ENCODE peak calls at places on chromosome 4, in eight cellular contexts. F, Y, A, U, V, R, I and H are unnamed samples.

GRCh38 chr4:11843340-11843739 is 414.6 kb upstream of the HS3ST1 start:
- DNase-seq in F (no peak), Y (no peak), A (no peak), U (no peak), V (no peak), R (no peak), I (no peak), H (no peak)

GRCh38 chr4:183397741-183398297 is 46.6 kb upstream of the CDKN2AIP start:
- DNase-seq in F (no peak), Y (no peak), A (no peak), U (no peak), V (no peak), R (no peak), I (no peak), H (no peak)

GRCh38 chr4:32790803-32791202 is 2070.6 kb downstream of the PCDH7 start:
- DNase-seq in F (no peak), Y (no peak), A (no peak), U (no peak), V (no peak), R (no peak), I (no peak), H (no peak)

GRCh38 chr4:143768007-143768591 is 67.6 kb upstream of the FREM3 start:
- DNase-seq in F (peak), Y (no peak), A (no peak), U (no peak), V (peak), R (no peak), I (no peak), H (no peak)

GRCh38 chr4:88158038-88158359 is 440 bp downstream of the ABCG2 start:
- DNase-seq in F (no peak), Y (no peak), A (no peak), U (no peak), V (no peak), R (no peak), I (no peak), H (no peak)

GRCh38 chr4:129344058-129344457 is 248.1 kb downstream of the C4orf33 start:
- DNase-seq in F (peak), Y (peak), A (peak), U (no peak), V (peak), R (peak), I (no peak), H (peak)

GRCh38 chr4:136314686-136315085 is 1217.6 kb downstream of the PCDH18 start:
- DNase-seq in F (no peak), Y (no peak), A (no peak), U (no peak), V (no peak), R (no peak), I (no peak), H (no peak)

GRCh38 chr4:123599920-123600394 is 203.4 kb downstream of the SPRY1 start:
- DNase-seq in F (no peak), Y (peak), A (peak), U (peak), V (peak), R (peak), I (peak), H (peak)

GRCh38 chr4:94032754-94033153 is 174.9 kb upstream of the SMARCAD1 start:
- DNase-seq in F (no peak), Y (no peak), A (no peak), U (no peak), V (peak), R (no peak), I (no peak), H (peak)

DNA sequence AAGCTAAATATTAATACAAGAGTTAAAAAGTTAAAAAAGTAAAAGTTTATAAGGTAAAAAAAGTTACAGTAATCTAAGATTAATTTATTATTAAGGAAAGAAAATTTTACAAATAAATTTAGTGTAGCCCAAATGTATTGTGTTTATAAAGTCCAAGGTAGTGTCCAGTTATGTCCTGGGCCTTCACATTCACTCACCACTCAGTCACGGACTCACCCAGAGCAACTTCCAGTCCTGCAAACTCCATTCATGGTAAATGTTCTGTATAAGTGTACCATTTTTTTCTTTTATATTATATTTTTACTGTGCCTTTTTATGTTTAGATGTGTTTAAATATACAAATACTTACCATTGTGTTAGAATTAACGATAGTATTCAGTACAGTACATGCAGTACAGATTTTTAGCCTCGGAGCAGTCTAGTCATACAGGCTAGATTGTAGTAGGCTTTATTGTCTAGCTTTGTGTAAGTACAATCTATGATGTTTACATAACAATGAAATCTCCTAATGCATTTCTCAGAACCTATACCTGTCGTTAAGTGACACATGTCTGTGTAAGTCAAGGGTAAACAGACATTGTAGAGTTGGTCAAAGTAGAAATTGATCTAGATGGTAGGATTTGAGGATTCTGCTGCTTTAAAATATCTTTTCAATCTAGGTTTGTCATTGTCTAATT is 197.7 kb downstream of the GC start:
- DNase-seq in F (no peak), Y (no peak), A (no peak), U (no peak), V (no peak), R (no peak), I (no peak), H (no peak)
- H3K4me3 ChIP-seq in F (no peak), Y (no peak), A (no peak), U (no peak), V (no peak), R (no peak), I (no peak), H (no peak)

GRCh38 chr4:56241500-56241899 is 145.8 kb downstream of the AASDH start:
- DNase-seq in F (no peak), Y (no peak), A (no peak), U (no peak), V (no peak), R (no peak), I (no peak), H (no peak)

GRCh38 chr4:56244681-56245080 is 142.6 kb downstream of the AASDH start:
- DNase-seq in F (no peak), Y (no peak), A (no peak), U (no peak), V (no peak), R (no peak), I (no peak), H (no peak)

GRCh38 chr4:56238251-56238650 is 149.0 kb downstream of the AASDH start:
- DNase-seq in F (no peak), Y (no peak), A (no peak), U (no peak), V (no peak), R (no peak), I (no peak), H (no peak)

GRCh38 chr4:56243107-56243506 is 144.2 kb downstream of the AASDH start:
- DNase-seq in F (no peak), Y (no peak), A (no peak), U (no peak), V (no peak), R (no peak), I (no peak), H (no peak)

GRCh38 chr4:56240554-56241190 is 146.6 kb downstream of the AASDH start:
- DNase-seq in F (no peak), Y (no peak), A (no peak), U (no peak), V (no peak), R (no peak), I (no peak), H (no peak)
- H3K27ac ChIP-seq in F (no peak), Y (no peak), A (no peak), U (no peak), V (no peak), R (no peak), I (no peak), H (peak)

GRCh38 chr4:3340038-3340702 is 47.3 kb downstream of the RGS12 start:
- DNase-seq in F (no peak), Y (no peak), A (no peak), U (no peak), V (no peak), R (no peak), I (no peak), H (no peak)

GRCh38 chr4:3342182-3342854 is 49.5 kb downstream of the RGS12 start:
- DNase-seq in F (no peak), Y (peak), A (no peak), U (no peak), V (peak), R (no peak), I (no peak), H (no peak)

GRCh38 chr4:3341760-3342159 is 48.9 kb downstream of the RGS12 start:
- DNase-seq in F (no peak), Y (no peak), A (no peak), U (no peak), V (peak), R (no peak), I (no peak), H (no peak)

GRCh38 chr4:3339566-3339965 is 46.7 kb downstream of the RGS12 start:
- DNase-seq in F (no peak), Y (no peak), A (no peak), U (no peak), V (no peak), R (no peak), I (no peak), H (no peak)

GRCh38 chr4:3340703-3341088 is 47.9 kb downstream of the RGS12 start:
- DNase-seq in F (peak), Y (no peak), A (no peak), U (no peak), V (no peak), R (peak), I (no peak), H (no peak)
- TF ChIP-seq CTCF in F (no peak), Y (no peak), A (no peak), U (peak), V (no peak), R (peak), I (no peak), H (peak)

GRCh38 chr4:158825443-158826036 is 56.7 kb downstream of the FNIP2 start:
- DNase-seq in F (no peak), Y (no peak), A (no peak), U (no peak), V (no peak), R (no peak), I (no peak), H (no peak)
- H3K4me3 ChIP-seq in F (no peak), Y (no peak), A (no peak), U (no peak), V (no peak), R (no peak), I (no peak), H (no peak)

DNA sequence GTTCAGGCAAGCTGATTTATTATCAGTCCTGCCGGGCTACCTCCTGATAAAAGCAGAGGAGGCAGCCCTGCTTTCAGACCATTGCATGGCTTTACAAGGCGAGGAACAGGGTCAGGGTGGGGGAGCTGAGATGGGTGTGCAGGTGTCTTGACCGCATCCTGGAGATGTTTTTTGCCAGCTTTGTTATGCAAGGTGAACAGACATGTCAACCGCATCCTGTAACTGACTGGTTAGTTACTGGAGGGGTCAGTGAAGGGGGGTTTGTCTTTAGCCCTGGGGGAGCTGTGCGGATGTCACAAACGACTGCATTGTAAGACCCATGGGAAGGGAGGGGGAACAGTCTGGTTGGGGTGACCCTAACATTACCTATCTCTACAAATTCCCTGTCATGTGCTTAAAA is 10.0 kb downstream of the ADAM29 start:
- DNase-seq in F (no peak), Y (no peak), A (no peak), U (no peak), V (no peak), R (no peak), I (no peak), H (no peak)
- H3K27ac ChIP-seq in F (no peak), Y (no peak), A (no peak), U (no peak), V (no peak), R (no peak), I (no peak), H (no peak)

GRCh38 chr4:86442881-86443280 is 83.0 kb upstream of the MAPK10 start:
- DNase-seq in F (no peak), Y (no peak), A (no peak), U (no peak), V (no peak), R (no peak), I (no peak), H (no peak)

GRCh38 chr4:86446996-86447395 is 87.1 kb upstream of the MAPK10 start:
- DNase-seq in F (no peak), Y (no peak), A (no peak), U (no peak), V (no peak), R (no peak), I (no peak), H (peak)

GRCh38 chr4:86439293-86439692 is 79.4 kb upstream of the MAPK10 start:
- DNase-seq in F (no peak), Y (no peak), A (no peak), U (no peak), V (no peak), R (no peak), I (no peak), H (no peak)

GRCh38 chr4:86443495-86443894 is 83.6 kb upstream of the MAPK10 start:
- DNase-seq in F (no peak), Y (no peak), A (no peak), U (no peak), V (no peak), R (no peak), I (no peak), H (no peak)

DNA sequence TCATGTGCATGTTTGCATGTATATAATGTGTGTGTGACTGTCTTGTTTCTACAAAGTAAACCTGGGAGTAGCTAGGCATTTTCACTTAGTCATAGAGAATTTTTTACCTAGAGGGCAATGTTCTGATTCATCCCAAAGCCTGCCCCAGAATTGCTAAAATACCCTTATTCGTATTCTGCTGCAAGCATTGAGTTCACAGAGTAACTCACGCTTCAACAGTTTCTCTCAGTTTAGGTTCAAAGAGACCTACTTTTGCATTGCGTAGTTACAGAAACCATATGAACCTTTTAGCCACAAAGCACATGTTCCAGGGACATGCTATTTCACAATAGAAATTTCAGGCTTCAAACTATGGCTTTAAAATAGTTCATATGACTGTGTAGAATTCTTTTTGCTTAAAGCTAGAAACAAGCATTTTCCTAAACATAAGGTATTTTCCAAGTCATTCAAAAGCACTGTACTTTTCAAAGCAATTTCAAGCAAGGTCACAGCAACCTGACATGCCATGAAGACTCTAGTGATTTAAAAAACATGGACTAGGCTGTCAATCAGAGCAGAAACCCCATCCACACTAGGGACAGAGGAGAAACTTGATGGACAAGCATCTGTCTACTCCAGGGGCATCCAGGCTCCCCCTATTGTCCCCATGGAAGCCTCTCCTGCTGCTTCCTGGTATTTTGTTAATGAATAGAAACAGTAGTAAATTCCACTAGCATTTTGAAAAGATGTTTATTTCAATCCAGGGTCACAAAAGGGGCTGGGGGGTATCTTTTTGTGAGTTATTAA is 81.5 kb upstream of the MAPK10 start:
- DNase-seq in F (peak), Y (peak), A (no peak), U (no peak), V (no peak), R (no peak), I (no peak), H (no peak)
- TF ChIP-seq CTCF in F (no peak), Y (no peak), A (no peak), U (no peak), V (no peak), R (no peak), I (no peak), H (peak)

DNA sequence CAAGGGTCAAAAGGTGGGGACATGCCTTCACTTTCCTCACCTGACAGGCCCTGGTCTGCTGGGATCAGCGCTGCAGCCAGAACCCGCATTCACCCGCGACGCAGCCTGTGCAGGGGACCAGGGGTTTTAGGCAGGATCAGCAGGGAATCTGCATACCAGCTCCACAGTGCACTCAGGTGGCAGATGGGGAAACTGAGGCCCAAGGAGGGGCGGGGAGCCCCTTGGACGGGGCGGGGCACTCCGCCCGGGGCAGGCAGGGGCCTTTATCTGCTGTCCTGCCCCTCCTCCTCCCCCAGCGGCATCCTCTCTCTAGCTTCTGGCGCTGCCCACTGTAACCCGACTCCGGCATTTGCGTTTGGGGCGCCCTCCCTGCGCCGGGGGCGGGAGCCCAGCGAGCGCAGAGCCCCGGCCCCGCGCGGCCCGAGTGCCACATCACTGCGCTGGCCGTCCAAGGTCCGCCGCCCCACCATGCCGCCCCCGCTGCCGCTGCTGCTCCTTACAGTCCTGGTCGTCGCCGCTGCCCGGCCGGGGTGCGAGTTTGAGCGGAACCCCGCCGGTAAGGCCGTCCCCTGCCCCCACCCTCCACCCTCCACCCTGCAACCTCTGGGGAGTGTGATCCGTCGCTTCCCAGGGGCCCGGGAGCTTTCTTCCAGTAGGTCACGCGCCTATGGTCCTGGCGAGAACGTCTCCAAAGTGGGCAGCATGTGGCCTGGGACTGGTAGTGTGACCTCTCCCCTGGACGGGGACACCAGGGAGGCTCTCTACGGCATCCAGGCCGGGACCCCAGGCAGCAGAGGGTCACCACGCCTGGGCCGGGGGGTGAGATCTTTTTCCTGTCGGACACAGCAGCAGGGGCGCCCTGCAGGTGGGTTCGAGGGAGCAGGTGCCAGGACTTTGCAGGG is at the start of gene CPZ:
- DNase-seq in F (no peak), Y (peak), A (peak), U (no peak), V (no peak), R (peak), I (no peak), H (peak)
- H3K4me3 ChIP-seq in F (no peak), Y (peak), A (peak), U (peak), V (no peak), R (no peak), I (no peak), H (peak)

GRCh38 chr4:78057600-78058560 is 757 bp downstream of the FRAS1 start:
- DNase-seq in F (peak), Y (peak), A (no peak), U (peak), V (peak), R (peak), I (peak), H (peak)
- H3K27ac ChIP-seq in F (peak), Y (no peak), A (no peak), U (peak), V (no peak), R (peak), I (no peak), H (peak)

GRCh38 chr4:118883861-118884260 is 4.8 kb upstream of the SYNPO2 start:
- DNase-seq in F (no peak), Y (no peak), A (no peak), U (no peak), V (no peak), R (no peak), I (no peak), H (no peak)
- TF ChIP-seq CTCF in F (no peak), Y (no peak), A (no peak), U (peak), V (peak), R (no peak), I (no peak), H (peak)